ENCODE peak calls at places on chromosome 22, in nine cellular contexts. V, H, K, S, W, X, G, J and Y are unnamed samples.

GRCh38 chr22:40703174-40703573 is 23.9 kb downstream of the MCHR1 start:
- DNase-seq in V (no peak), H (no peak), K (no peak), S (peak; percentile 65), W (no peak), X (peak; percentile 17), G (no peak), J (no peak), Y (no peak)

GRCh38 chr22:19483481-19484244 is 3.9 kb downstream of the CDC45 start:
- DNase-seq in V (peak; percentile 23), H (no peak), K (no peak), S (no peak), W (no peak), X (no peak), G (no peak), J (no peak), Y (no peak)

GRCh38 chr22:38017272-38017920 is 33.0 kb upstream of the SOX10 start:
- DNase-seq in V (peak; percentile 88), H (peak; percentile 63), K (no peak), S (no peak), W (no peak), X (no peak), G (no peak), J (no peak), Y (no peak)

GRCh38 chr22:47030881-47031627 is 268.6 kb downstream of the TBC1D22A start:
- DNase-seq in V (peak; percentile 64), H (no peak), K (peak; percentile 42), S (no peak), W (no peak), X (no peak), G (no peak), J (no peak), Y (no peak)

GRCh38 chr22:48808038-48808960 is 1019.4 kb downstream of the BRD1 start:
- DNase-seq in V (no peak), H (no peak), K (no peak), S (no peak), W (no peak), X (no peak), G (no peak), J (no peak), Y (no peak)

GRCh38 chr22:41883400-41883799 is 31.5 kb downstream of the SHISA8 start:
- DNase-seq in V (no peak), H (no peak), K (no peak), S (no peak), W (no peak), X (no peak), G (no peak), J (no peak), Y (no peak)

GRCh38 chr22:37492428-37493344 is 6.5 kb upstream of the MFNG start:
- DNase-seq in V (no peak), H (no peak), K (peak; percentile 59), S (no peak), W (no peak), X (peak; percentile 69), G (no peak), J (peak; percentile 60), Y (peak; percentile 52)

GRCh38 chr22:43226368-43226979 is 39.5 kb upstream of the TTLL12 start:
- DNase-seq in V (no peak), H (no peak), K (no peak), S (peak; percentile 66), W (peak; percentile 67), X (peak; percentile 76), G (no peak), J (no peak), Y (no peak)

GRCh38 chr22:26168199-26168915 is 905 bp upstream of the SEZ6L start:
- DNase-seq in V (no peak), H (no peak), K (no peak), S (peak; percentile 45), W (no peak), X (no peak), G (no peak), J (no peak), Y (no peak)

GRCh38 chr22:20550851-20551744 is 43.7 kb downstream of the MED15 start:
- DNase-seq in V (peak; percentile 85), H (no peak), K (no peak), S (no peak), W (peak; percentile 44), X (peak; percentile 55), G (no peak), J (peak; percentile 62), Y (no peak)

GRCh38 chr22:30252411-30253204 is 6.0 kb upstream of the LIF start:
- DNase-seq in V (no peak), H (no peak), K (peak; percentile 78), S (no peak), W (no peak), X (no peak), G (no peak), J (peak; percentile 54), Y (no peak)

GRCh38 chr22:28137036-28137435 is 218.0 kb upstream of the PITPNB start:
- DNase-seq in V (no peak), H (no peak), K (no peak), S (no peak), W (no peak), X (no peak), G (no peak), J (no peak), Y (no peak)

GRCh38 chr22:19287889-19288288 is 3.6 kb downstream of the CLTCL1 start:
- DNase-seq in V (no peak), H (peak; percentile 71), K (peak; percentile 60), S (no peak), W (no peak), X (no peak), G (no peak), J (no peak), Y (no peak)

GRCh38 chr22:41367680-41368542 is 13.8 kb upstream of the TEF start:
- DNase-seq in V (peak; percentile 86), H (no peak), K (no peak), S (peak; percentile 32), W (no peak), X (peak; percentile 59), G (no peak), J (no peak), Y (no peak)

GRCh38 chr22:30202531-30203006 is 44.0 kb downstream of the LIF start:
- DNase-seq in V (no peak), H (no peak), K (no peak), S (no peak), W (no peak), X (peak; percentile 92), G (no peak), J (no peak), Y (no peak)

GRCh38 chr22:50061824-50062355 is 3.8 kb upstream of the TTLL8 start:
- DNase-seq in V (no peak), H (no peak), K (no peak), S (no peak), W (no peak), X (peak; percentile 59), G (no peak), J (no peak), Y (no peak)